ENCODE peak calls at places on chromosomes 4 and X, in four cellular contexts. N is fibroblast of pulmonary artery, J is RKO, O is COR-L47. V is an unnamed sample.
A peak's percentile ranks its signal among the peaks of the same experiment; 100 is the strongest.

GRCh38 chr4:8352368-8353157 is 83.0 kb downstream of the HTRA3 start:
- DNase-seq in J (no peak), N (no peak), O (no peak), V (no peak)

GRCh38 chr4:40840255-40840984 is 90.7 kb downstream of the NSUN7 start:
- DNase-seq in O (peak; percentile 49), N (no peak), J (no peak), V (no peak)

GRCh38 chrX:68947882-68948605 is 119.2 kb downstream of the EFNB1 start:
- DNase-seq in O (no peak), J (no peak), N (no peak), V (no peak)

GRCh38 chr4:1156069-1156468 is 16.3 kb downstream of the SPON2 start:
- DNase-seq in N (no peak), J (no peak), O (no peak), V (no peak)

GRCh38 chrX:750812-751211 is 120.2 kb downstream of the SHOX start:
- DNase-seq in J (no peak), O (no peak), N (no peak), V (no peak)

GRCh38 chr4:77126844-77127614 is 30.0 kb upstream of the CCNG2 start:
- DNase-seq in J (no peak), N (no peak), O (no peak), V (no peak)

GRCh38 chr4:78323439-78323838 is 228.1 kb upstream of the ANXA3 start:
- DNase-seq in J (no peak), N (no peak), O (no peak), V (no peak)

GRCh38 chr4:98638661-98639060 is 19.8 kb downstream of the TSPAN5 start:
- DNase-seq in J (no peak), N (no peak), O (no peak), V (no peak)

GRCh38 chrX:106912864-106913263 is 7.3 kb upstream of the CLDN2 start:
- DNase-seq in J (no peak), O (no peak), N (peak; percentile 44), V (no peak)